ENCODE peak calls at places on chromosome 3, in seven cellular contexts. K, R, A, F, C, B and X are unnamed samples.

GRCh38 chr3:183491109-183491922 is 62.9 kb upstream of the MCF2L2 start:
- DNase-seq in F (no peak), R (no peak), A (no peak), K (no peak), C (no peak), B (no peak), X (no peak)

GRCh38 chr3:20320489-20320888 is 134.5 kb upstream of the SGO1 start:
- DNase-seq in A (no peak), B (no peak), R (no peak), K (no peak), F (peak), C (no peak), X (no peak)

GRCh38 chr3:41317718-41318117 is 118.4 kb downstream of the CTNNB1 start:
- DNase-seq in A (no peak), F (no peak), C (no peak), K (no peak), R (no peak), B (no peak), X (no peak)

GRCh38 chr3:60431599-60431958 is 819.7 kb downstream of the FHIT start:
- DNase-seq in C (no peak), K (no peak), B (no peak), A (no peak), R (no peak), F (no peak), X (no peak)

GRCh38 chr3:156787926-156788663 is 38.1 kb upstream of the LEKR1 start:
- DNase-seq in C (no peak), K (no peak), F (no peak), A (no peak), R (no peak), B (no peak), X (no peak)

GRCh38 chr3:127425505-127426443 is 137.9 kb upstream of the PRR20G start:
- DNase-seq in C (peak), K (no peak), A (no peak), R (no peak), F (no peak), B (no peak), X (no peak)

GRCh38 chr3:59518268-59518667 is 468.4 kb upstream of the CFAP20DC start:
- DNase-seq in R (no peak), C (no peak), F (no peak), K (no peak), A (no peak), B (no peak), X (no peak)

GRCh38 chr3:48565591-48566400 is 2.2 kb upstream of the UCN2 start:
- DNase-seq in F (peak), K (no peak), B (no peak), C (no peak), A (no peak), R (no peak), X (no peak)